ENCODE peak calls at places on chromosomes 2 and 18, in seven cellular contexts. One of them, this sample, is unnamed. For H3K27me3, the result is how much of the 10 kb centered on the place peaks cover.

GRCh38 chr2:15174567-15174966 is 386.6 kb downstream of the NBAS start:
- DNase-seq in ovary: no peak
- DNase-seq in WERI-Rb-1: no peak
- DNase-seq in uterus: no peak
- DNase-seq in spleen: no peak
- DNase-seq in left lung: no peak
- DNase-seq in colonic mucosa: no peak
- DNase-seq in this sample: no peak

GRCh38 chr18:46767217-46767616 is 10.4 kb upstream of the ST8SIA5 start:
- DNase-seq in ovary: no peak
- DNase-seq in WERI-Rb-1: no peak
- DNase-seq in uterus: no peak
- DNase-seq in spleen: no peak
- DNase-seq in left lung: no peak
- DNase-seq in colonic mucosa: no peak
- DNase-seq in this sample: no peak

GRCh38 chr2:44005831-44006230 is 10.0 kb upstream of the LRPPRC start:
- DNase-seq in ovary: no peak
- DNase-seq in WERI-Rb-1: no peak
- DNase-seq in uterus: no peak
- DNase-seq in spleen: no peak
- DNase-seq in left lung: no peak
- DNase-seq in colonic mucosa: no peak
- DNase-seq in this sample: no peak

GRCh38 chr2:85248741-85249524 is 78.9 kb downstream of the TGOLN2 start:
- DNase-seq in ovary: no peak
- DNase-seq in WERI-Rb-1: no peak
- DNase-seq in uterus: peak
- DNase-seq in spleen: peak
- DNase-seq in left lung: peak
- DNase-seq in colonic mucosa: peak
- DNase-seq in this sample: no peak

GRCh38 chr2:239830066-239830717 is 194.9 kb downstream of the NDUFA10 start:
- DNase-seq in ovary: peak
- DNase-seq in WERI-Rb-1: no peak
- DNase-seq in uterus: no peak
- DNase-seq in spleen: peak
- DNase-seq in left lung: no peak
- DNase-seq in colonic mucosa: peak
- DNase-seq in this sample: peak

GRCh38 chr2:8479298-8479697 is 202.6 kb upstream of the ID2 start:
- DNase-seq in ovary: no peak
- DNase-seq in WERI-Rb-1: no peak
- DNase-seq in uterus: no peak
- DNase-seq in spleen: no peak
- DNase-seq in left lung: no peak
- DNase-seq in colonic mucosa: peak
- DNase-seq in this sample: no peak

GRCh38 chr18:2881088-2881487 is 34.3 kb downstream of the EMILIN2 start:
- DNase-seq in ovary: no peak
- DNase-seq in WERI-Rb-1: no peak
- DNase-seq in uterus: no peak
- DNase-seq in spleen: no peak
- DNase-seq in left lung: no peak
- DNase-seq in colonic mucosa: no peak
- DNase-seq in this sample: no peak

GRCh38 chr2:15504882-15505663 is 56.1 kb downstream of the NBAS start:
- DNase-seq in ovary: no peak
- DNase-seq in WERI-Rb-1: no peak
- DNase-seq in uterus: no peak
- DNase-seq in spleen: no peak
- DNase-seq in left lung: no peak
- DNase-seq in colonic mucosa: no peak
- DNase-seq in this sample: no peak

GRCh38 chr18:43129946-43130523 is 14.6 kb upstream of the RIT2 start:
- DNase-seq in ovary: no peak
- DNase-seq in WERI-Rb-1: no peak
- DNase-seq in uterus: no peak
- DNase-seq in spleen: no peak
- DNase-seq in left lung: no peak
- DNase-seq in colonic mucosa: no peak
- DNase-seq in this sample: no peak

GRCh38 chr18:57437433-57437781 is 2.2 kb downstream of the ONECUT2 start:
- DNase-seq in ovary: no peak
- DNase-seq in WERI-Rb-1: peak
- DNase-seq in uterus: no peak
- DNase-seq in spleen: no peak
- DNase-seq in left lung: no peak
- DNase-seq in colonic mucosa: no peak
- DNase-seq in this sample: no peak

DNA sequence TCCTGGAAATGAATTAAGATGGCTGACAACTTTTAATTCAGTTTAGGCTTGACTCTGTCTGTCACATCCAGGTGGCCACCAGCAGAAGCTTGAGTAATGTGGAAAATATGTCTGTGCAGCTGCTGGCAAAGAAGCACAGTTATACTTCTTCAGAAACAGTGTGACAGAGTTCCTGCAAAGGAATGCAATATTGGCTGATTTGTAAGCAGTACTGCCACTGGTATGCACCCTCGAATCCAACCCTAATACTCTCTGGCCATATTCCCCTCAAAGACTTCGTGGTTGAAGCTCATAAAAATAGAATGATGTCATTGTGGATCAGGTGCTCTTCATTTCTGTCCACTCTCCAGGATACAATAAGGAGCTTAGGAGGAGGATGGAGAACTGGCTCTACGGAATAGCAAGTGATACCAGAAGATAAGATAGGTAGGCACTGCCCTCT is 86.2 kb downstream of the METTL8 start:
- DNase-seq in ovary: no peak
- DNase-seq in WERI-Rb-1: no peak
- DNase-seq in uterus: no peak
- DNase-seq in spleen: no peak
- DNase-seq in left lung: no peak
- DNase-seq in colonic mucosa: no peak
- DNase-seq in this sample: no peak
- H3K27ac ChIP-seq in ovary: no peak
- H3K27ac ChIP-seq in WERI-Rb-1: no peak
- H3K27ac ChIP-seq in uterus: no peak
- H3K27ac ChIP-seq in spleen: no peak
- H3K27ac ChIP-seq in left lung: no peak
- H3K27ac ChIP-seq in colonic mucosa: peak
- H3K27ac ChIP-seq in this sample: peak

DNA sequence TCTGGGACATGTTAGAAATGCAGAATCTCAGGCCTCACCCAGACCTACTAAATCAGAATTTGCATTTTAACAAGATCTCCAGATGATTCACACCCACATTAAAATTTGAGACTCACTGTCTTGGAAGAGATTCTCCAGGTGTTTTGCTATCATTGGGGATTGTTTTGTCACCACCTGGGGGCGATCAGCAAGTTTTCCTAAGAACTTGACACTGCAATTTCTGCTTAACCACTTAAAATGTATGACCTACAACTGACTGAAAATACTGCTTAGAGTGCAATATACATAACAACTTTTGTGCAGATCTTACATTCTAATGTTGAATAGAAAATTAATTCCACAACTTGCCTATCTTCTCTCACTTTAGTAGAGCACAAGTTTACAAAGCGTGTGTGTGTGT is 18.9 kb upstream of the ITGA4 start:
- DNase-seq in ovary: no peak
- DNase-seq in WERI-Rb-1: peak
- DNase-seq in uterus: no peak
- DNase-seq in spleen: no peak
- DNase-seq in left lung: no peak
- DNase-seq in colonic mucosa: no peak
- DNase-seq in this sample: no peak
- TF ChIP-seq CTCF in ovary: no peak
- TF ChIP-seq CTCF in WERI-Rb-1: peak
- TF ChIP-seq CTCF in uterus: no peak
- TF ChIP-seq CTCF in spleen: no peak
- TF ChIP-seq CTCF in left lung: no peak
- TF ChIP-seq CTCF in colonic mucosa: peak
- TF ChIP-seq CTCF in this sample: no peak

DNA sequence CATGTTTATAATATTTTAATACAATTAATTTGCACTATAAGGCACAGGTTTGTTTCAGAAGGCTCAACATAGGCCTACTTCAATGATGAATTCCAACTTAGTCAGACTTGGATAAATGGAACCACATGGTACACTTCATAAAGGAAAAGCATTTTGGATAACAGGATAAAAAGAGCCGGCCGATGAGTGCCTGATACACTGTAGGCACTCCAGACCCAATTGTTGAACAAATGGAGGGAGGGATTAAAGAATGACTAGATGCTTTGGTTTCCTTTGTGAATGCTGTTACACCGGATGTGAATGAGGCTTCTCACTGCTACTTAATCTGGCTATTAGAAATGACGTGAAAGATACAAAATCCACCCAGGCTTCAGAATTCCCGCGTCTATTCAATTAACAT is 104.1 kb upstream of the KCTD1 start:
- DNase-seq in ovary: no peak
- DNase-seq in WERI-Rb-1: no peak
- DNase-seq in uterus: no peak
- DNase-seq in spleen: no peak
- DNase-seq in left lung: no peak
- DNase-seq in colonic mucosa: no peak
- DNase-seq in this sample: no peak
- H3K27me3 ChIP-seq in ovary: under half
- H3K27me3 ChIP-seq in WERI-Rb-1: under half
- H3K27me3 ChIP-seq in uterus: under half
- H3K27me3 ChIP-seq in spleen: under half
- H3K27me3 ChIP-seq in left lung: under half
- H3K27me3 ChIP-seq in colonic mucosa: under half
- H3K27me3 ChIP-seq in this sample: under half

GRCh38 chr2:60438653-60439052 is 114.8 kb downstream of the BCL11A start:
- DNase-seq in ovary: no peak
- DNase-seq in WERI-Rb-1: no peak
- DNase-seq in uterus: no peak
- DNase-seq in spleen: peak
- DNase-seq in left lung: no peak
- DNase-seq in colonic mucosa: no peak
- DNase-seq in this sample: no peak
- H3K27ac ChIP-seq in ovary: no peak
- H3K27ac ChIP-seq in WERI-Rb-1: no peak
- H3K27ac ChIP-seq in uterus: no peak
- H3K27ac ChIP-seq in spleen: no peak
- H3K27ac ChIP-seq in left lung: no peak
- H3K27ac ChIP-seq in colonic mucosa: no peak
- H3K27ac ChIP-seq in this sample: no peak